ENCODE peak calls at places on chromosomes 4 and X, in nine cellular contexts. Y, S, H, F, B, O, T, C and R are unnamed samples.

GRCh38 chr4:110073045-110073845 is 125.2 kb downstream of the ELOVL6 start:
- DNase-seq in Y (no peak), S (peak; percentile 75), H (no peak), F (no peak), B (no peak), O (peak; percentile 24), T (no peak), C (no peak), R (no peak)

GRCh38 chr4:6877070-6877469 is 32.6 kb upstream of the TBC1D14 start:
- DNase-seq in Y (no peak), S (no peak), H (no peak), F (no peak), B (no peak), O (no peak), T (no peak), C (no peak), R (no peak)

GRCh38 chr4:81485310-81485980 is 13.7 kb upstream of the RASGEF1B start:
- DNase-seq in Y (no peak), S (no peak), H (no peak), F (no peak), B (no peak), O (no peak), T (no peak), C (no peak), R (no peak)

GRCh38 chrX:43693602-43694406 is 37.7 kb downstream of the MAOA start:
- DNase-seq in Y (no peak), S (no peak), H (no peak), F (no peak), B (no peak), O (peak; percentile 76), T (no peak), C (no peak), R (no peak)

GRCh38 chrX:96182366-96182765 is 502.3 kb upstream of the DIAPH2 start:
- DNase-seq in Y (no peak), S (no peak), H (no peak), F (no peak), B (no peak), O (peak; percentile 55), T (no peak), C (no peak), R (no peak)

GRCh38 chr4:120071192-120071795 is 4.6 kb upstream of the MAD2L1 start:
- DNase-seq in Y (no peak), S (no peak), H (no peak), F (no peak), B (no peak), O (peak; percentile 72), T (no peak), C (peak; percentile 64), R (no peak)

GRCh38 chr4:161714022-161714751 is 449.6 kb downstream of the FSTL5 start:
- DNase-seq in Y (no peak), S (no peak), H (no peak), F (no peak), B (no peak), O (peak; percentile 85), T (no peak), C (no peak), R (no peak)

GRCh38 chr4:165440415-165440882 is 61.6 kb downstream of the CPE start:
- DNase-seq in Y (no peak), S (no peak), H (no peak), F (no peak), B (no peak), O (peak; percentile 10), T (no peak), C (no peak), R (no peak)

GRCh38 chr4:100795581-100795980 is 277.8 kb upstream of the EMCN start:
- DNase-seq in Y (no peak), S (no peak), H (no peak), F (no peak), B (no peak), O (no peak), T (no peak), C (no peak), R (no peak)

GRCh38 chr4:2948895-2949781 is 14.1 kb downstream of the NOP14 start:
- DNase-seq in Y (no peak), S (peak; percentile 62), H (no peak), F (peak; percentile 55), B (peak; percentile 52), O (peak; percentile 19), T (no peak), C (no peak), R (no peak)

GRCh38 chrX:15881498-15881897 is 26.9 kb upstream of the AP1S2 start:
- DNase-seq in Y (no peak), S (no peak), H (no peak), F (no peak), B (no peak), O (no peak), T (no peak), C (no peak), R (no peak)

GRCh38 chrX:18354369-18355329 is at the start of gene SCML2:
- DNase-seq in Y (no peak), S (peak; percentile 35), H (no peak), F (peak; percentile 69), B (no peak), O (peak; percentile 26), T (no peak), C (peak; percentile 79), R (no peak)

GRCh38 chr4:180434131-180434895 is 1808.9 kb upstream of the TENM3 start:
- DNase-seq in Y (peak; percentile 16), S (no peak), H (no peak), F (no peak), B (no peak), O (no peak), T (no peak), C (no peak), R (no peak)

GRCh38 chr4:140211693-140212092 is 57.7 kb upstream of the MAML3 start:
- DNase-seq in Y (no peak), S (no peak), H (no peak), F (no peak), B (no peak), O (no peak), T (no peak), C (no peak), R (no peak)

DNA sequence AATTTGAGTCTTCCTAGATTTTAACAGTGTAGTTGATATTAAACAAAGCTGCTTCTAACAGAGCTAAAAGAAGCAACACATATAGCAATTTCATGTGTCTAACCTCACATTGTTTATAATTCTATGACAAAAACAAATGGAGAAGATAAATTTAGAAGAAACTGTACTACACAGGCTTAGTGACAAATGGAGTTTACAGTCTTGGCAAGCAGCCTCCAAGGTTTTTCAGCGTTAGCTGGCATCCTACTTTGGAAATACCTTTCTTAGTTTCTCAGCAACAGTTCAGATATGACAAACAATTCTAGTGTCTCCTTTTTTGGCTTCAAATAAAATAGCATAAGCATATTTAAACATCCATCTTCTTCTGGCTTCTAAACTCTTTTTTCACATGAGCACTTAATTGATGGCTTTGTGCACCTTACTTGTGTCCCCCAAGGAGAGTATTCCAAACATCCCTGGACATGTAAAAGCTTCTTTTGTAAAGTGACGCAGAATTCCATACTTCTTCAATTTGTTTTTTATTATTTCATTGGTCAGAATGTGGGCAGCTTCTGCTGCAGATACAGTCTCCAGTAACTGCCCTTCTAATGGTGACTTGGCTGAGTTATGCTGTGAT is 249.8 kb downstream of the ANTXR2 start:
- DNase-seq in Y (no peak), S (no peak), H (no peak), F (peak; percentile 89), B (no peak), O (no peak), T (no peak), C (no peak), R (no peak)
- TF ChIP-seq POLR2AphosphoS5 in Y (no peak), S (no peak), H (no peak), F (peak; percentile 90), B (no peak), O (no peak), T (peak; percentile 76), C (no peak), R (no peak)

GRCh38 chrX:100636321-100636991 is at the start of gene TSPAN6:
- DNase-seq in Y (no peak), S (peak; percentile 77), H (no peak), F (peak; percentile 84), B (peak; percentile 62), O (peak; percentile 84), T (peak; percentile 92), C (peak; percentile 84), R (peak; percentile 31)
- TF ChIP-seq POLR2A in Y (no peak), S (no peak), H (no peak), F (no peak), B (no peak), O (peak; percentile 25), T (no peak), C (no peak), R (no peak)

DNA sequence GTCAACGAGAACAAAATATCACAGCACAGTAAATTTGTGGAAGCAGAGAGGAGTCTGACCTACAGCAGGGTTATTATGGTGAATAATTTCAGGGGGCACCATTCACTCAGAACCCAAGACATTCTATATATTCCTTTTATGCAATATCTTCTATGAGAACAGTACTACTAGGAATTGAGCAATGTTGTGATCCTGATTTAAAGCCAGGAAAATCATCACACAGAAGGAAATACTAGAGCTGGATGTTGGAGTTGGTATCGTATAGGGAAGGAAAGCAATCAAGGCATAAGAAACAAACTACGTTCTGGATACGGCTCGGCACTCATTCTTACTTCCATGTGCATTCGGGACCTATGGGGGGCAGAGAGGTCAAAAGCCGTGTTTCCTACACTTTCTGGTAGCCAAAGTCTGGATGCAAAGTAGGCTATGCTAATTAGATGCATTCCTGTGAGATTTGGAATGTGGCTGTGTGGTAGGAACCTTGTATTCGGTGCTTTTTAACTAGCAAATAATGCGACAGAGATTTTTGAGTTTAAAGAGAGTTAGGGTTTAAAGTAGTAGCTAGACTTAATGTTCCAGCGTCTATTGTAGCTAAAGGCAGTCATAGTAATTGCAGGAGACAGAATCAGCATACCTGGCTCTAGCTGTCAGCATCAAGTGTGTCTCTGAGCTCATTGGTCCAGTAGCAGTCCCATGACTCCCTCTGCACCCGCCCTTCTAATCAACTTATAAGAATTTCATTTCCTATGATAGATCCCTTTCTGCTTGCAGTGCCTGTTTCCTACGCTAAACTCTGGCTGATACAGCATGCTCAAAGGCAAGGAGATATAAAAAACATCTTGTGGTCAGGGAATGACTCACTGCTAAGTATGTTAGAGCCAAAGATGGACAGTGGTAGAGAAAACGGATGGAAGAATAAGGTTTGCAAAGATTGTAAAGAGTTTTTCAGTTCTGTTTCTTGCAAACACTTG is 43.3 kb upstream of the PDGFC start:
- DNase-seq in Y (no peak), S (no peak), H (no peak), F (no peak), B (no peak), O (no peak), T (no peak), C (no peak), R (no peak)
- TF ChIP-seq POLR2AphosphoS5 in Y (no peak), S (no peak), H (no peak), F (no peak), B (no peak), O (no peak), T (no peak), C (no peak), R (no peak)

DNA sequence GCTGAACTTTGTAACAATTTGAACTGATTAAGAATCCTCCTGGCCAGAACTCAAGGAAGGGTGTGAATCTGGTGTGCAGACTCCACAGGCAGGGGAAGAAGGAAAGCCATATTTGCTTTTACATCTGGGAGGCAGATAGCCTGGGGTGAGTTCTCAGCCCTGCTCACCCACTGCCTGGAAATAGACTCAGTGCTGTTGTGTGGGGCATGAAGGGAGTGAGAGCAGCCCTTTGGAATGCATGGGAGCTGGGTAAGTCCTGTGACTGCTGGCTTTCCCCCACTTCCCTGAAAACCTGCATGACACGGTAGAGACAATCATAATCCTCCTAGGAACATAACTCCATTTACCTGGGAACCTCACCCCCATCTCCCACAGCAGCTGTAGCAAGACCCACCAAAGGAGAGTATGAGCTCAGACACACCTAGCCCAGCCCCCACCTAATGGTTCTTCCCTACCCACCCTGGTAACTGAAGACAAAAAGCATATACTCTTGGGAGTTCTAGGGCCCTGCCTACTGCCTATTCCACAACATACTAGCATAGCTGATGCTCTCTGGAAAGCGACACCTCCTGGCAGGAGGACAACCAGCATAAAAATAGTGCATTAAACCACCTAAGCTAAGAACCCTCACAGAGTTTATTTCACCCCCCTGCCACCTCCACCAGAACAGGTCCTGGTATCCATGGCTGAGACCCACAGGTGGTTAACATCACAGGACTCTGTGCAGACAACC is 59.3 kb upstream of the UBQLN2 start:
- DNase-seq in Y (no peak), S (no peak), H (no peak), F (no peak), B (no peak), O (no peak), T (no peak), C (no peak), R (no peak)
- TF ChIP-seq POLR2A in Y (no peak), S (no peak), H (no peak), F (no peak), B (no peak), O (no peak), T (no peak), C (no peak), R (no peak)